ENCODE peak calls at places on chromosomes 16 and 17, in ten cellular contexts. N is A549; G is naive thymus-derived CD4-positive, alpha-beta T cell; C is adrenal gland; V is tibial nerve; X is breast epithelium; T is pancreas; Q is CD4-positive, CD25-positive, alpha-beta regulatory T cell; A is GM23248; M is heart right ventricle. Y is an unnamed sample.

GRCh38 chr16:53992057-53992378 is 288.1 kb downstream of the FTO start:
- DNase-seq in N (no peak), G (no peak), C (no peak), V (no peak), X (no peak), T (no peak), Q (no peak), A (no peak), M (no peak), Y (no peak)

GRCh38 chr17:36534117-36534880 is at the start of gene MYO19:
- DNase-seq in N (peak; percentile 93), G (peak; percentile 54), C (peak; percentile 75), V (peak; percentile 44), X (peak; percentile 67), T (peak; percentile 64), Q (peak; percentile 74), A (peak; percentile 84), M (peak; percentile 67), Y (peak; percentile 63)

GRCh38 chr17:7579001-7579838 is at the start of gene CD68:
- DNase-seq in N (peak; percentile 97), G (peak; percentile 30), C (peak; percentile 83), V (no peak), X (peak; percentile 77), T (no peak), Q (peak; percentile 79), A (peak; percentile 98), M (peak; percentile 47), Y (peak; percentile 81)

GRCh38 chr16:29757950-29758466 is 12.2 kb upstream of the C16orf54 start:
- DNase-seq in N (no peak), G (no peak), C (peak; percentile 25), V (no peak), X (no peak), T (no peak), Q (no peak), A (peak; percentile 66), M (no peak), Y (no peak)

GRCh38 chr16:54289242-54290051 is 2.9 kb upstream of the IRX3 start:
- DNase-seq in N (no peak), G (no peak), C (no peak), V (no peak), X (no peak), T (no peak), Q (no peak), A (no peak), M (no peak), Y (no peak)

GRCh38 chr17:82386256-82386831 is 14.8 kb downstream of the UTS2R start:
- DNase-seq in N (no peak), G (no peak), C (no peak), V (no peak), X (no peak), T (no peak), Q (no peak), A (no peak), M (no peak), Y (no peak)

GRCh38 chr17:51035436-51035835 is 85.2 kb downstream of the SPAG9 start:
- DNase-seq in N (no peak), G (no peak), C (no peak), V (no peak), X (no peak), T (no peak), Q (no peak), A (peak; percentile 89), M (no peak), Y (no peak)

GRCh38 chr17:79777166-79777843 is 643 bp upstream of the CBX2 start:
- DNase-seq in N (peak; percentile 87), G (peak; percentile 17), C (no peak), V (no peak), X (no peak), T (no peak), Q (peak; percentile 53), A (peak; percentile 64), M (peak; percentile 78), Y (no peak)

GRCh38 chr17:32117399-32117798 is 24.9 kb upstream of the RHOT1 start:
- DNase-seq in N (no peak), G (no peak), C (no peak), V (no peak), X (no peak), T (no peak), Q (no peak), A (no peak), M (no peak), Y (no peak)

GRCh38 chr17:69141802-69142472 is at the start of gene ABCA6:
- DNase-seq in N (no peak), G (no peak), C (no peak), V (no peak), X (no peak), T (no peak), Q (no peak), A (peak; percentile 70), M (no peak), Y (no peak)

DNA sequence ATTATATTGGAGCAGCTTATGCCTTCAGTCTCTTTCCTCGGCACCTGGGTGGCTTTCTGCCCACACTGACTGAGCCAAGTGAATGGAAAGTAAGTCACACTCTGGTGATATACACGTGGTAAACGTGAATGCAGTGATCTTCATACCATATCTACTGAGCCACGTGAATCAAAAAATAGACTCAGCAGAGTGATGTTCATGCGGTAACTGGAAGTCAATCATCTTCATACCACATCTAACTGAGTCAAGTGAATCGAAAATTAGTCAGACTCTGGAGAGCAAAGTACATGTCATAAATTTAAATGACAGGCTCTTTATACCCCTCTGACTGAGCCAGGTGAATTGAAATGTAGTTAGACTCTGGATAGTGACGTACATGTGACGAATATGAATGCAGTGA is 47.1 kb upstream of the ARL4D start:
- DNase-seq in N (no peak), G (no peak), C (no peak), V (no peak), X (no peak), T (no peak), Q (no peak), A (no peak), M (no peak), Y (no peak)
- H3K9me3 ChIP-seq in N (peaks cover 51% of the 10 kb centered on the region), G (peaks cover 3% of the 10 kb centered on the region), C (peaks cover 16% of the 10 kb centered on the region), V (no peaks in the 10 kb centered on the region), X (peaks cover 16% of the 10 kb centered on the region), T (no peaks in the 10 kb centered on the region), Q (peaks cover 38% of the 10 kb centered on the region), A (peaks cover 4% of the 10 kb centered on the region), M (peaks cover 28% of the 10 kb centered on the region), Y (peaks cover 24% of the 10 kb centered on the region)

GRCh38 chr16:69072640-69072974 is 32.8 kb upstream of the HAS3 start:
- DNase-seq in N (no peak), G (no peak), C (no peak), V (no peak), X (no peak), T (no peak), Q (no peak), A (no peak), M (no peak), Y (no peak)
- H3K27ac ChIP-seq in N (peak overlapping the region; percentile 89), G (no peak overlapping the region), C (no peak overlapping the region), V (no peak overlapping the region), X (peak overlapping the region; percentile 18), T (no peak overlapping the region), Q (no peak overlapping the region), A (no peak overlapping the region), M (no peak overlapping the region), Y (no peak overlapping the region)

GRCh38 chr17:30823425-30823824 is 1.1 kb downstream of the CRLF3 start:
- DNase-seq in N (no peak), G (no peak), C (no peak), V (no peak), X (no peak), T (no peak), Q (no peak), A (no peak), M (no peak), Y (no peak)

GRCh38 chr17:30824356-30825145 is at the start of gene CRLF3:
- DNase-seq in N (peak; percentile 98), G (peak; percentile 88), C (peak; percentile 88), V (peak; percentile 68), X (peak; percentile 81), T (peak; percentile 87), Q (peak; percentile 95), A (peak; percentile 97), M (peak; percentile 90), Y (peak; percentile 88)

GRCh38 chr17:30824002-30824355 is 513 bp downstream of the CRLF3 start:
- DNase-seq in N (peak; percentile 64), G (no peak), C (peak; percentile 42), V (no peak), X (no peak), T (no peak), Q (peak; percentile 38), A (peak; percentile 50), M (no peak), Y (no peak)

GRCh38 chr17:30819941-30820705 is 4.4 kb downstream of the CRLF3 start:
- DNase-seq in N (no peak), G (no peak), C (no peak), V (no peak), X (no peak), T (no peak), Q (peak; percentile 49), A (peak; percentile 13), M (no peak), Y (no peak)

DNA sequence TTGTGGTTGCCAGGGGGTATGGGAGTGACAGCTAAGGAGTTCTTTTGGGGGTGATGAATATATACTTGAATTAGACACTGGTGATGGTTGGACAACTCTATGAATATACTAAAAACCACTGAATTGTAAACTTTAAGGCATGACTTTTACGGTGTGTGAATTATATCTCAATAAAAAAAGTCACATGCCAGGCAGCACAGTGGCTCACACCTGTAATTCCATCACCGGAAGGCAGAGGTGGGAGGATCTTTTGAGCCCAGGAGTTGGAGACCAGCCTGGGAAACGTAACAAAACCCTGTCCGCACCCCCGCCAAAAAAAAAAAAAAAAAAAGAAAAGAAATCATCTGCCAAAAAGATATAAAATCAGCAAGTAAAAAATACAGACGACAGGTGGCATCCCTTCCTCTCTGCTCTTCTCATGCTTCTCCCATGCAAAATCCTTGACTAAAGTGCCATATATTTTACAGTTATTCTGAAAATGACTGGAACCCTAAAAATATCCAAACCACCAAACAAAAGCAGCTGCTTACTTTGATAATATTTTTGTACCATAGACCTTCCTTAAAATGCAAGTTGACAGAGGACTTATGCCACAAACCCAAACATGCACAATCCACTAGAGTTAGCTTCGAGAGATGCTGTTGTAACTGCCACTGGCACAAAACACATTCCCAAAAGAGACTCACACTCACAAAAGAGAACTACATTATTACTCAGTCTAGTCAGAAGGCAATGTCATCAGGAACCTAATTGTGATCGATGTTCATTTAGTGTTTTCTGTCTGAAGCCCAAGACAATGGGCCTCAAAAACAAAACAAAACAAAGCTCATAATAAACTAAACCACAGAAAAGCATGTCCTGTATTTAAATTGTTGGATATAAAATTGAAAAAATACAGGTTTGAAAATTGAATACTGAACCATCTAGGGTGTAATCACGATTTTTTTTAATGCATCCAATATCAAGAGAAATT is 2.5 kb downstream of the CRLF3 start:
- DNase-seq in N (no peak), G (peak; percentile 38), C (no peak), V (no peak), X (no peak), T (no peak), Q (peak; percentile 26), A (no peak), M (no peak), Y (no peak)
- H3K4me1 ChIP-seq in N (peaks cover 23% of the 10 kb centered on the region), G (peaks cover 33% of the 10 kb centered on the region), C (peaks cover 31% of the 10 kb centered on the region), V (no peaks in the 10 kb centered on the region), X (no peaks in the 10 kb centered on the region), T (peaks cover 9% of the 10 kb centered on the region), Q (peaks cover 64% of the 10 kb centered on the region), A (peaks cover 15% of the 10 kb centered on the region), M (peaks cover 36% of the 10 kb centered on the region), Y (peaks cover 9% of the 10 kb centered on the region)

DNA sequence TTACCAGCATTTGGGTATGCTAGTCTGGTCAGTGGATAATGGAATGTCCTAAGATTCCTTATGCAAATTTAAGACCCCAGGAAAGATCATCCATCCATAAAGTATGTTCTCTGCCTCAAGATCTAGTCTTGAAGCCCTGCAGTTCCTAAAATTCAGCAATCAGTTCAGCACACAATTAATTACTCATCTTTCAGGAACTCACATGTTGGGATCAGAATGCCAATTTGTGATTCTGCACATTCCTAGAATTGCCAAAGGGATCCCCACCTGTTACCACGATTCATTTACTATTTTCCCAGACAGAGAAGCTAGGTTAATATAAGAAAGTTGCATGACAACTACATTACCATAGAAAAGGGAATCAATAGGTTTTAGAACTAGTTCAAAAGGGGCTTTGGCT is 3.2 kb downstream of the OR2C1 start:
- DNase-seq in N (no peak), G (no peak), C (no peak), V (no peak), X (no peak), T (no peak), Q (no peak), A (no peak), M (no peak), Y (no peak)
- H3K9me3 ChIP-seq in N (peaks cover 64% of the 10 kb centered on the region), G (no peaks in the 10 kb centered on the region), C (no peaks in the 10 kb centered on the region), V (no peaks in the 10 kb centered on the region), X (peaks cover 6% of the 10 kb centered on the region), T (no peaks in the 10 kb centered on the region), Q (peaks cover 2% of the 10 kb centered on the region), A (no peaks in the 10 kb centered on the region), M (no peaks in the 10 kb centered on the region), Y (peaks cover 2% of the 10 kb centered on the region)

Y was measured in lung.